ENCODE peak calls at places on chromosomes 2 and 18, in six cellular contexts. Z is cardiac fibroblast, X is cardiac muscle cell, D is fibroblast of mammary gland, P is osteoblast, I is fibroblast of the aortic adventitia. R is an unnamed sample.

GRCh38 chr2:137945229-137945628 is 19.0 kb upstream of the HNMT start:
- DNase-seq in D (no peak), P (no peak), X (no peak), Z (no peak), I (no peak), R (no peak)

GRCh38 chr2:127182626-127183458 is 37.3 kb downstream of the CYP27C1 start:
- DNase-seq in D (no peak), P (no peak), Z (no peak), I (no peak), X (no peak), R (no peak)

GRCh38 chr2:232363784-232364615 is 14.6 kb upstream of the ALPP start:
- DNase-seq in P (peak), Z (no peak), X (peak), I (peak), D (no peak), R (peak)

GRCh38 chr18:55407774-55408535 is 180.0 kb downstream of the TCF4 start:
- DNase-seq in X (no peak), Z (no peak), I (no peak), D (no peak), P (no peak), R (no peak)

GRCh38 chr2:72583376-72583775 is 242.5 kb downstream of the EXOC6B start:
- DNase-seq in Z (peak), D (no peak), X (peak), P (no peak), I (peak), R (peak)

GRCh38 chr2:30146337-30147195 is at the start of gene YPEL5:
- DNase-seq in Z (peak), P (peak), X (peak), I (peak), D (peak), R (peak)

GRCh38 chr18:21117385-21118135 is 5.9 kb upstream of the ROCK1 start:
- DNase-seq in I (peak), P (peak), D (peak), X (peak), Z (peak), R (peak)

GRCh38 chr18:49021433-49022129 is 70.8 kb upstream of the SMAD7 start:
- DNase-seq in P (peak), D (peak), I (peak), X (peak), Z (peak), R (peak)

GRCh38 chr2:23617167-23617787 is 232.3 kb downstream of the KLHL29 start:
- DNase-seq in D (peak), Z (peak), P (peak), I (peak), X (peak), R (peak)

GRCh38 chr2:230582851-230583283 is 129.8 kb upstream of the CAB39 start:
- DNase-seq in I (no peak), P (peak), D (peak), X (no peak), Z (peak), R (peak)

GRCh38 chr2:9140570-9141378 is 65.8 kb upstream of the ASAP2 start:
- DNase-seq in I (peak), Z (no peak), D (no peak), X (no peak), P (peak), R (peak)

GRCh38 chr18:56083889-56084288 is 495.9 kb upstream of the TCF4 start:
- DNase-seq in X (no peak), I (no peak), P (no peak), D (no peak), Z (peak), R (no peak)

GRCh38 chr2:231245253-231246094 is 47.0 kb downstream of the ARMC9 start:
- DNase-seq in X (peak), P (no peak), D (no peak), I (no peak), Z (no peak), R (peak)

GRCh38 chr2:220499281-220499680 is 871.9 kb downstream of the SLC4A3 start:
- DNase-seq in D (peak), I (peak), Z (peak), X (peak), P (no peak), R (peak)

GRCh38 chr18:596288-596881 is 403 bp upstream of the CLUL1 start:
- DNase-seq in D (no peak), P (no peak), X (peak), I (no peak), Z (no peak), R (no peak)

GRCh38 chr2:204110250-204111183 is 174.0 kb downstream of the ICOS start:
- DNase-seq in I (no peak), X (peak), Z (peak), P (no peak), D (peak), R (peak)

GRCh38 chr2:236588932-236589331 is 19.3 kb downstream of the ACKR3 start:
- DNase-seq in D (no peak), P (no peak), I (no peak), Z (no peak), X (no peak), R (no peak)

GRCh38 chr18:9095297-9096012 is 7.0 kb upstream of the NDUFV2 start:
- DNase-seq in D (no peak), Z (peak), X (peak), P (no peak), I (peak), R (peak)

GRCh38 chr2:62774555-62775366 is 69.2 kb downstream of the EHBP1 start:
- DNase-seq in I (peak), X (peak), Z (peak), D (peak), P (no peak), R (peak)

GRCh38 chr18:48859311-48860275 is 91.2 kb downstream of the SMAD7 start:
- DNase-seq in X (no peak), I (no peak), D (no peak), Z (no peak), P (peak), R (no peak)

GRCh38 chr2:1747065-1747941 is 3.0 kb upstream of the PXDN start:
- DNase-seq in P (peak), X (no peak), D (no peak), Z (no peak), I (no peak), R (no peak)

GRCh38 chr2:231680992-231681852 is 27.1 kb upstream of the PTMA start:
- DNase-seq in Z (peak), X (peak), D (peak), P (peak), I (peak), R (peak)

GRCh38 chr2:210399440-210400041 is 77.0 kb downstream of the LANCL1 start:
- DNase-seq in I (peak), X (peak), D (peak), P (no peak), Z (peak), R (peak)

GRCh38 chr2:180291060-180291459 is 284.0 kb upstream of the CWC22 start:
- DNase-seq in I (peak), D (peak), Z (peak), P (no peak), X (peak), R (peak)

GRCh38 chr2:127648321-127648720 is 2.4 kb downstream of the GPR17 start:
- DNase-seq in X (no peak), Z (no peak), D (no peak), P (no peak), I (no peak), R (no peak)

GRCh38 chr2:239543696-239544095 is 142.9 kb upstream of the HDAC4 start:
- DNase-seq in D (no peak), P (no peak), Z (no peak), X (no peak), I (no peak), R (no peak)

GRCh38 chr2:99524056-99524455 is 34.2 kb upstream of the REV1 start:
- DNase-seq in Z (no peak), I (no peak), P (no peak), X (no peak), D (no peak), R (no peak)

GRCh38 chr2:124623560-124623959 is 598.5 kb downstream of the CNTNAP5 start:
- DNase-seq in Z (no peak), D (no peak), P (no peak), X (no peak), I (no peak), R (no peak)

GRCh38 chr2:112923967-112924338 is 13.0 kb downstream of the IL37 start:
- DNase-seq in I (peak), X (peak), Z (no peak), P (no peak), D (no peak), R (no peak)

GRCh38 chr18:22176282-22176621 is 6.9 kb downstream of the GATA6 start:
- DNase-seq in P (no peak), D (no peak), I (no peak), X (no peak), Z (no peak), R (no peak)

GRCh38 chr2:105610444-105611327 is 134.0 kb upstream of the NCK2 start:
- DNase-seq in D (no peak), X (peak), P (peak), Z (no peak), I (no peak), R (no peak)

GRCh38 chr2:100683231-100683630 is 120.4 kb downstream of the PDCL3 start:
- DNase-seq in P (no peak), I (no peak), Z (no peak), X (no peak), D (no peak), R (no peak)

GRCh38 chr2:172454404-172455120 is 27.2 kb downstream of the ITGA6 start:
- DNase-seq in Z (no peak), D (no peak), I (no peak), X (no peak), P (no peak), R (no peak)

DNA sequence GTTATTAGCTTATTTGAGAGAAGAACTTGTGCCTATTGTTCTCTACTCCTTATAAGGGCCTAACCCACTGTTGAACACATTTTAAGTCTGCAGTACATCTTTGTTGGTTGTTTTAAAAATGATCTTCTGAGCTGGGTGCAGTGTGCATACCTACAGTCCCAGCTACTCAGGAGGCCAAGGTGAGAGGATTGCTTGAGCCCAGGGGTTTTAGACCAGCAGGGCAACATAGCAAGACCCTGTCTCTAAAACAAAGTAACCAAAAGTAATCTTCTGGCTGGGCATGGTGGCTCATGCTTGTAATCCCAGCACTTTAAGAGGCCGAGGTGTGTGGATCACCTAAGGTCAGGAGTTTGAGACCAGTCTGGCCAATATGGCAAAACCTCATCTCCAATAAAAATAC is 25.8 kb upstream of the RAB10 start:
- DNase-seq in Z (no peak), D (no peak), X (no peak), P (no peak), I (no peak), R (no peak)
- TF ChIP-seq CTCF in Z (no peak), D (no peak), X (no peak), P (no peak), I (no peak), R (no peak)

GRCh38 chr18:63799164-63799563 is 23.9 kb downstream of the SERPINB7 start:
- DNase-seq in I (no peak), D (no peak), P (no peak), X (no peak), Z (no peak), R (peak)

GRCh38 chr18:63795611-63796010 is 20.4 kb downstream of the SERPINB7 start:
- DNase-seq in X (no peak), Z (peak), P (no peak), I (no peak), D (no peak), R (no peak)
- H3K4me3 ChIP-seq in X (no peak), Z (no peak), P (no peak), I (no peak), D (no peak), R (no peak)

GRCh38 chr2:160019374-160020098 is 42.9 kb downstream of the PLA2R1 start:
- DNase-seq in D (no peak), I (no peak), X (no peak), P (no peak), Z (no peak), R (no peak)

GRCh38 chr2:160022162-160022561 is 40.3 kb downstream of the PLA2R1 start:
- DNase-seq in X (no peak), P (peak), I (no peak), Z (peak), D (peak), R (no peak)
- TF ChIP-seq CTCF in X (peak), P (peak), I (peak), Z (peak), D (peak), R (peak)

GRCh38 chr2:228367356-228367755 is 185.9 kb upstream of the SPHKAP start:
- DNase-seq in Z (no peak), D (no peak), P (no peak), X (no peak), I (no peak), R (no peak)
- H3K4me3 ChIP-seq in Z (no peak), D (no peak), P (no peak), X (no peak), I (no peak), R (no peak)

GRCh38 chr2:46827274-46827930 is 88.2 kb downstream of the MCFD2 start:
- DNase-seq in P (peak), X (peak), I (peak), Z (peak), D (peak), R (peak)
- TF ChIP-seq CTCF in P (no peak), X (no peak), I (no peak), Z (no peak), D (no peak), R (no peak)